ENCODE peak calls at places on chromosome 3, in four cellular contexts. M is SHP77, O is astrocyte of the spinal cord, X is left lung. B is an unnamed sample.

GRCh38 chr3:60202052-60202753 is 1049.0 kb downstream of the FHIT start:
- DNase-seq in M (no peak), O (no peak), X (no peak), B (no peak)

GRCh38 chr3:193508108-193508507 is 46.6 kb downstream of the ATP13A4 start:
- DNase-seq in M (no peak), O (no peak), X (no peak), B (no peak)

GRCh38 chr3:13483988-13484695 is 4.0 kb downstream of the HDAC11 start:
- DNase-seq in M (no peak), O (no peak), X (no peak), B (no peak)

GRCh38 chr3:79074558-79074957 is 693.2 kb downstream of the ROBO1 start:
- DNase-seq in M (no peak), O (no peak), X (no peak), B (no peak)

GRCh38 chr3:174329321-174329720 is 529.8 kb upstream of the NAALADL2 start:
- DNase-seq in M (no peak), O (peak; percentile 49), X (no peak), B (no peak)

GRCh38 chr3:29764059-29764458 is 483.2 kb downstream of the RBMS3 start:
- DNase-seq in M (no peak), O (peak; percentile 77), X (no peak), B (no peak)

GRCh38 chr3:58487140-58487886 is 4.6 kb upstream of the KCTD6 start:
- DNase-seq in M (no peak), O (peak; percentile 56), X (no peak), B (peak; percentile 49)

GRCh38 chr3:126530171-126531050 is 6.5 kb downstream of the CHST13 start:
- DNase-seq in M (no peak), O (no peak), X (peak; percentile 91), B (peak; percentile 10)

GRCh38 chr3:149390772-149391212 is 13.3 kb upstream of the TM4SF1 start:
- DNase-seq in M (no peak), O (no peak), X (no peak), B (no peak)

GRCh38 chr3:188527389-188527788 is 373.4 kb downstream of the LPP start:
- DNase-seq in M (no peak), O (no peak), X (no peak), B (no peak)

GRCh38 chr3:112074006-112074405 is 12.2 kb upstream of the C3orf52 start:
- DNase-seq in M (no peak), O (no peak), X (no peak), B (no peak)

GRCh38 chr3:197168606-197169005 is 129.8 kb downstream of the DLG1 start:
- DNase-seq in M (no peak), O (peak; percentile 52), X (no peak), B (no peak)

GRCh38 chr3:63042866-63043265 is 167.7 kb upstream of the CADPS start:
- DNase-seq in M (no peak), O (no peak), X (no peak), B (no peak)